ENCODE peak calls at places on chromosome 6, in six cellular contexts. D, U, K, B, Y and X are unnamed samples.

GRCh38 chr6:50110557-50110956 is 60.8 kb upstream of the DEFB112 start:
- DNase-seq in D (no peak), U (no peak), K (no peak), B (no peak), Y (no peak), X (no peak)

GRCh38 chr6:27761391-27761790 is 150.8 kb downstream of the OR2B2 start:
- DNase-seq in D (no peak), U (no peak), K (no peak), B (no peak), Y (no peak), X (peak; percentile 46)

GRCh38 chr6:36752187-36752885 is 54.7 kb downstream of the RAB44 start:
- DNase-seq in D (no peak), U (peak; percentile 66), K (no peak), B (no peak), Y (peak; percentile 41), X (no peak)

GRCh38 chr6:42959917-42960242 is 674 bp upstream of the GNMT start:
- DNase-seq in D (no peak), U (no peak), K (no peak), B (no peak), Y (no peak), X (no peak)

GRCh38 chr6:41056768-41057490 is 3.9 kb downstream of the APOBEC2 start:
- DNase-seq in D (no peak), U (no peak), K (no peak), B (no peak), Y (no peak), X (no peak)

GRCh38 chr6:67231092-67231491 is 1404.0 kb upstream of the ADGRB3 start:
- DNase-seq in D (no peak), U (no peak), K (no peak), B (no peak), Y (no peak), X (no peak)

GRCh38 chr6:136921521-136921935 is 573 bp upstream of the SLC35D3 start:
- DNase-seq in D (peak; percentile 60), U (no peak), K (peak; percentile 85), B (no peak), Y (no peak), X (peak; percentile 49)

GRCh38 chr6:23176471-23176870 is 607.1 kb downstream of the HDGFL1 start:
- DNase-seq in D (no peak), U (no peak), K (no peak), B (no peak), Y (no peak), X (no peak)

GRCh38 chr6:116392158-116393032 is 21.6 kb downstream of the DSE start:
- DNase-seq in D (no peak), U (peak; percentile 33), K (no peak), B (no peak), Y (peak; percentile 39), X (no peak)

GRCh38 chr6:3438190-3439167 is 18.4 kb downstream of the SLC22A23 start:
- DNase-seq in D (no peak), U (peak; percentile 88), K (no peak), B (no peak), Y (no peak), X (peak; percentile 77)

GRCh38 chr6:95309545-95309944 is 267.8 kb upstream of the MANEA start:
- DNase-seq in D (no peak), U (no peak), K (no peak), B (no peak), Y (no peak), X (no peak)

GRCh38 chr6:64672131-64672530 is 1034.9 kb downstream of the EYS start:
- DNase-seq in D (no peak), U (no peak), K (no peak), B (no peak), Y (no peak), X (no peak)

DNA sequence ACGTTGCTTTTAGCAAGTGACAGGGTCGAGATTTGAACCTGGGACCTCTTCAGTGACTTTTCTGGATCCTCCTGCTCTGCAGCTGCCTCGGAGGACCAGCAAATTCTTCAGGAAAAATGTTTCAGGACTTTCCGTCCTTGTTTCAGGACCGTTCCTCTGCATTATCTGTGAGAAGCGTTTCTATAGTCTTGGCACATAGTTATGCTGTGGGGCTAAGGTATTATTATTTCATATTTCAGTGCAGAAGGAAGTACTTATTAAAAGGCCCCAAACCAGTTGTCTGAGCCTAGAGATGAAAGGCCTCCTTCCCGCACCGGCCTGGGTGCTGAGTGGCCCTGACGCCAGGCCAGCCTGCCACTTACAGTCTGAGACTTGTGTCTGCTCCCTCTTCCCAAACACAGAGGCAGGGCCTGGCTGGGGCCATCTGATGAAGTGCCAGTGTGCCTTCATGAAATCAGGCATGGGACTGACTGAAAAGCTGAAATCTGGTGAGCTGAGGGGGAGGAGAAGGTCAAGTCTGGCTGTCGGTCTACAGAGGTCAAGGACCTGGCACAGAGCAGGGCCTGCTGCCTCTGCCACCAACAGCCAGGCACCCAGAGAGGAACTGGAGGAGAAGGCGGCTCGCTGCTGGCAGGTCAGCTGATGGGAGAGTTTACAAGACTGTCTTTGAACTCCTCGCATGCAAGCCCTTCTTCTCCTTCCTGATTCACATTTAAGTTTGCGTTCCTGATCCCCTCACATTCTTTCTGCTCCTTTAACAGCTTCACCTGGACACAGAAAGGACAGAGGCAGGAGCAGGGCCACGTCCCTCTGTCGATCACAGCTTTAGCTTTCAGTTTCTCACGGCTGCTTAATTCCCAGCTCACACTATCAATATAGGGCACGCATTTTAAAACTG is 8.9 kb upstream of the QKI start:
- DNase-seq in D (no peak), U (no peak), K (peak; percentile 51), B (no peak), Y (peak; percentile 28), X (peak; percentile 67)
- TF ChIP-seq EZH2phosphoT487 in D (no peak), U (no peak), K (no peak), B (no peak), Y (no peak), X (no peak)

GRCh38 chr6:111680013-111680712 is 74.5 kb upstream of the TRAF3IP2 start:
- DNase-seq in D (no peak), U (no peak), K (no peak), B (no peak), Y (no peak), X (no peak)
- H3K4me3 ChIP-seq in D (no peak overlapping the region), U (no peak overlapping the region), K (no peak overlapping the region), B (no peak overlapping the region), Y (no peak overlapping the region), X (no peak overlapping the region)

GRCh38 chr6:123064038-123064437 is 68.0 kb downstream of the CLVS2 start:
- DNase-seq in D (no peak), U (no peak), K (no peak), B (no peak), Y (no peak), X (no peak)
- H3K9ac ChIP-seq in D (no peak overlapping the region), U (no peak overlapping the region), K (no peak overlapping the region), B (no peak overlapping the region), Y (no peak overlapping the region), X (no peak overlapping the region)

GRCh38 chr6:150395388-150396009 is 26.7 kb downstream of the IYD start:
- DNase-seq in D (peak; percentile 80), U (peak; percentile 67), K (peak; percentile 43), B (peak; percentile 49), Y (peak; percentile 25), X (peak; percentile 80)
- TF ChIP-seq EZH2phosphoT487 in D (no peak), U (no peak), K (no peak), B (no peak), Y (no peak), X (no peak)

DNA sequence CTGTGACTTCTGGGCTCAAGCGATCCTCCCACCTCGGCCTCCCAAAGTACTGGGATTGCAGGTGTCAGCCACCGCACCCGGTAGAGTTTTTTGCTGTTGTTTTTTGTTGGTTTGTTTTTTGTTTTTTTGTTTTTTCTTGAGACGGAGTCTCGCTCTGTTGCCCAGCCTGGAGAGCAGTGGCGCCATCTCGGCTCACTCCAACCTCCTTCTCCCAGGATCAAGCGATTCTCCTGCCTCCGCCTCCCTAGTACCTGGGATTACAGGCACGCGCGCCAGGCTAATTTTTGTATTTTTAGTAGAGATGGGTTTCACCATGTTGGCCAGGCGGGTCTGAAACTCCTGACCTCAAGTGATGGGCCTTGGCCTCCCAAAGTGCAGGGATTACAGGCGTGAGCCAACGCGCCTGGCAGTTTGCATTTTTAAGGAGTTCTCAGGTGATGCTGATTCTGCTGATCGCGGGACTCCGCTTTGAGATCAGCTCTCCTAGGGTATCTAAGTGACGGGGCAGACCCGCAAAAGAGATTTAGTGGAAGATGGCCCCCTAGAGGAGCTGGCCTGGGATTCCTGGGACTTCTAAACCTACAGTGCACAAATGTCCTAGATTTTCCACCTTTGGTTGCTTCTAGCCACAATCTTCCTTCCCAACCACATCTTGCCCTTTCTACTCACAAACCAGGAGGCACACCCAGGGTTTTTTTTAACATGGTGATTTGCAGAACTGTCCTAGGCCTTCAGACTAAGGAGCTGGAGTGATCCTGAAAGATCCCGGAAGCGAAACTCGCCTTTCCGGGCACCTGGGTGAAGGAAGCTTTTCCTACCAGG is 45.2 kb downstream of the DPPA5 start:
- DNase-seq in D (peak; percentile 58), U (peak; percentile 39), K (no peak), B (peak; percentile 21), Y (no peak), X (no peak)
- H3K4me3 ChIP-seq in D (peak overlapping the region; percentile 57), U (peak overlapping the region; percentile 82), K (peak overlapping the region; percentile 51), B (peak overlapping the region; percentile 86), Y (peak overlapping the region; percentile 66), X (peak overlapping the region; percentile 80)

GRCh38 chr6:161024364-161024920 is 32.9 kb downstream of the MAP3K4 start:
- DNase-seq in D (no peak), U (no peak), K (no peak), B (no peak), Y (no peak), X (no peak)

GRCh38 chr6:161027385-161027784 is 35.8 kb downstream of the MAP3K4 start:
- DNase-seq in D (no peak), U (no peak), K (no peak), B (no peak), Y (no peak), X (no peak)

GRCh38 chr6:161033667-161034066 is 42.1 kb downstream of the MAP3K4 start:
- DNase-seq in D (no peak), U (no peak), K (no peak), B (no peak), Y (no peak), X (peak; percentile 17)

GRCh38 chr6:161031721-161032495 is 40.3 kb downstream of the MAP3K4 start:
- DNase-seq in D (no peak), U (peak; percentile 32), K (no peak), B (no peak), Y (no peak), X (peak; percentile 85)

DNA sequence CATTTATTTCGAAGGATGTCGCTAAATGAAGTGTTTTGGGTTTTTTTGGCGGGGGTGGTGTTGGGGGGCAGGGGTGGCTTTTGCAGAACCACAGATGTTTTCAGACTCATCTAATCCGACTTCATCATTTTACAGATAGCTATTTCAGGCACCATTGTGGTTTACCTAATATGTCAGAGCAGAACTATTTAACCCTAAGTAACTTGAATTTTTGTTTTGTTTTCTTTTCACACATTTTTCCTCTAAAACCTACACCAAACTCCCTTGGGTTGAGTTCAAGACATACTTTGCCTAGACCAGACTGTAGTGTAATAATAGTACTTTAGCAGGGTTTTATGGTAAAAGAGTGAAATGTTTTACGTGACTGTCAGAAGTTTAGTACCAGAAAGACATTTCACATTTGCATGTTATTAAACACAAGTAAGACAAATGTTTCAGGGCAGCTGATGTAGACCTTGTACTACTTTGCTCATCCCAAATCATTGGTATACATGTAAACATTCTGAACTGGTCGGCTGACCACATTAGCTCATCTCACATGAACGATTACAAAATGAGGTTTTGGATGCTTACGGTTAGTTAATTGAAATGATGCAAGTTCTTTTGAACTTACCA is 37.7 kb downstream of the MAP3K4 start:
- DNase-seq in D (no peak), U (no peak), K (no peak), B (no peak), Y (peak; percentile 8), X (peak; percentile 94)
- H3K9ac ChIP-seq in D (no peak overlapping the region), U (no peak overlapping the region), K (no peak overlapping the region), B (no peak overlapping the region), Y (no peak overlapping the region), X (peak overlapping the region; percentile 74)